ENCODE peak calls at places on chromosomes 7 and 10, in six cellular contexts. O, F, W, D, Z and T are unnamed samples.

GRCh38 chr7:73900286-73900685 is 39.3 kb downstream of the TMEM270 start:
- DNase-seq in F (no peak), D (no peak), Z (no peak), O (peak; percentile 60), W (no peak), T (no peak)

GRCh38 chr7:31986878-31987518 is 83.2 kb downstream of the PDE1C start:
- DNase-seq in Z (peak; percentile 65), O (no peak), D (no peak), W (no peak), F (no peak), T (no peak)

GRCh38 chr7:159139639-159140038 is 5.0 kb downstream of the VIPR2 start:
- DNase-seq in Z (no peak), D (no peak), W (no peak), F (no peak), O (no peak), T (no peak)

GRCh38 chr10:132293416-132294195 is 14.1 kb downstream of the STK32C start:
- DNase-seq in F (peak; percentile 66), Z (no peak), W (no peak), D (no peak), O (peak; percentile 39), T (no peak)

GRCh38 chr7:127478040-127478386 is 85.5 kb upstream of the ZNF800 start:
- DNase-seq in Z (peak; percentile 4), F (no peak), D (no peak), O (no peak), W (no peak), T (no peak)

GRCh38 chr7:19701471-19701870 is 7.4 kb downstream of the POLR1F start:
- DNase-seq in W (no peak), F (no peak), O (no peak), D (no peak), Z (no peak), T (no peak)

GRCh38 chr7:44050915-44051560 is 6.5 kb downstream of the DBNL start:
- DNase-seq in Z (no peak), D (no peak), F (no peak), W (no peak), O (no peak), T (no peak)

GRCh38 chr7:138886501-138886917 is 88.5 kb upstream of the ATP6V0A4 start:
- DNase-seq in O (no peak), Z (peak; percentile 88), W (peak; percentile 35), F (no peak), D (no peak), T (peak; percentile 70)

GRCh38 chr10:31977440-31978157 is 49.0 kb upstream of the ARHGAP12 start:
- DNase-seq in W (no peak), O (no peak), D (no peak), F (no peak), Z (peak; percentile 63), T (peak; percentile 29)

GRCh38 chr7:104956753-104957450 is 57.1 kb upstream of the KMT2E start:
- DNase-seq in O (no peak), W (no peak), D (no peak), Z (peak; percentile 84), F (no peak), T (peak; percentile 94)

GRCh38 chr7:112462236-112462635 is 12.0 kb downstream of the IFRD1 start:
- DNase-seq in O (no peak), Z (peak; percentile 49), D (no peak), F (no peak), W (peak; percentile 78), T (peak; percentile 45)

GRCh38 chr7:127252736-127253288 is at the start of gene GRM8:
- DNase-seq in D (peak; percentile 29), O (peak; percentile 59), W (peak; percentile 21), Z (peak; percentile 14), F (peak; percentile 71), T (peak; percentile 9)

GRCh38 chr7:73342645-73343044 is 14.7 kb downstream of the FKBP6 start:
- DNase-seq in Z (peak; percentile 8), D (no peak), O (no peak), W (peak; percentile 44), F (no peak), T (peak; percentile 68)

GRCh38 chr10:121428848-121429247 is 169.4 kb downstream of the FGFR2 start:
- DNase-seq in Z (no peak), D (no peak), F (no peak), O (no peak), W (no peak), T (no peak)

GRCh38 chr7:30932562-30932961 is 20.9 kb downstream of the AQP1 start:
- DNase-seq in W (peak; percentile 71), F (peak; percentile 38), O (no peak), D (peak; percentile 70), Z (no peak), T (no peak)

GRCh38 chr10:6746782-6747181 is 166.7 kb upstream of the PRKCQ start:
- DNase-seq in W (no peak), F (no peak), O (no peak), Z (no peak), D (no peak), T (no peak)

GRCh38 chr7:92131764-92132330 is 2.4 kb downstream of the CYP51A1 start:
- DNase-seq in D (no peak), W (no peak), O (no peak), F (no peak), Z (no peak), T (no peak)

GRCh38 chr7:117780832-117781231 is 92.4 kb downstream of the CTTNBP2 start:
- DNase-seq in F (no peak), D (no peak), O (no peak), Z (no peak), W (no peak), T (peak; percentile 31)

GRCh38 chr7:142445019-142445686 is 187.3 kb upstream of the PRSS58 start:
- DNase-seq in W (no peak), O (no peak), Z (peak; percentile 56), D (no peak), F (no peak), T (no peak)

GRCh38 chr7:116449441-116449840 is 50.1 kb upstream of the CAV2 start:
- DNase-seq in F (no peak), W (no peak), O (no peak), Z (no peak), D (no peak), T (no peak)

GRCh38 chr10:44398747-44399477 is 14.0 kb upstream of the CXCL12 start:
- DNase-seq in F (no peak), Z (no peak), W (no peak), D (no peak), O (peak; percentile 14), T (no peak)

GRCh38 chr10:91313761-91314520 is 93.5 kb downstream of the PCGF5 start:
- DNase-seq in O (no peak), D (no peak), W (no peak), F (no peak), Z (no peak), T (peak; percentile 48)

GRCh38 chr10:127925471-127926207 is 18.7 kb downstream of the PTPRE start:
- DNase-seq in W (no peak), O (no peak), Z (no peak), F (no peak), D (no peak), T (no peak)

GRCh38 chr7:2701832-2702593 is 14.0 kb downstream of the AMZ1 start:
- DNase-seq in F (peak; percentile 82), Z (no peak), W (peak; percentile 29), O (peak; percentile 75), D (no peak), T (no peak)

GRCh38 chr7:2699289-2699620 is 11.3 kb downstream of the AMZ1 start:
- DNase-seq in Z (no peak), O (no peak), W (no peak), F (no peak), D (no peak), T (no peak)

GRCh38 chr7:2701406-2701805 is 13.4 kb downstream of the AMZ1 start:
- DNase-seq in W (no peak), Z (no peak), D (no peak), F (no peak), O (no peak), T (no peak)

GRCh38 chr7:2700141-2700850 is 12.3 kb downstream of the AMZ1 start:
- DNase-seq in F (no peak), D (no peak), W (no peak), Z (no peak), O (no peak), T (no peak)

DNA sequence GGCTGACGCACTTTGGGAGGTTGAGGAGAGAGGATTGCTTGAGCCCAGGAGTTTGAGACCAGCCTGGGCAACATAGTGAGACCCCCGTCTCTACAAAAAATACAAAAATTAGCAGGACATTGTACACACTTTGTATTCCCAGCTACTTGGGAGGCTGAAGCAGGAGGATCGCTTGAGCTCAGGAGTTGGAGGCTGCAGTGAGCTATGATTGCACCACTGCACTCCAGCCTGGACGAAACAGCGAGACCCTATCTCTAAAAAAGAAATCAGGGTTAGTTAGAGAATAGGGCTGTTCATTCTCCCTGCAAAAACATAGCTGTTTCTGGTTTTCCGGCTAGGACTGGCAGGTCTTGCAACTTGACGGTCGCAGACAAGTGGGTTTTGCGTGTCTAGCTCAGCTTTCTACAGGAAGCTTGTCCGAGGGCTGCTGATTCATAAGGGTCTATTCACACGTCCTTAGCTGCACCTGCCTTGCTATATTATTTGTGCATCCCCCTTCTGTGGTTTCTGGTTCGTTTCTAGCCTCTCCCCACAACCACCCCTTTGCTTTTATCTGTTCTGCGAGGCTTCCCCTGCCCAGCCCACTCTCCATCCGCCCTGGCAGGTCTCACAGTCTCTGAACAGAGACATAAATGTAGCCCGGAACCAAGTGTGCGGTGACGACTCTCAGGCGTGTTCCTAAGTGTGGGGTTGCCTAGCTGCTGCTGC is 10.7 kb downstream of the AMZ1 start:
- DNase-seq in W (no peak), Z (peak; percentile 17), D (no peak), O (no peak), F (no peak), T (no peak)
- H3K4me3 ChIP-seq in W (no peak overlapping the region), Z (no peak overlapping the region), D (no peak overlapping the region), O (no peak overlapping the region), F (no peak overlapping the region), T (no peak overlapping the region)

GRCh38 chr7:52119537-52119936 is 802.9 kb upstream of the COBL start:
- DNase-seq in D (no peak), W (no peak), Z (no peak), O (no peak), F (no peak), T (no peak)
- H3K27ac ChIP-seq in D (no peak overlapping the region), W (no peak overlapping the region), Z (no peak overlapping the region), O (no peak overlapping the region), F (no peak overlapping the region), T (no peak overlapping the region)

DNA sequence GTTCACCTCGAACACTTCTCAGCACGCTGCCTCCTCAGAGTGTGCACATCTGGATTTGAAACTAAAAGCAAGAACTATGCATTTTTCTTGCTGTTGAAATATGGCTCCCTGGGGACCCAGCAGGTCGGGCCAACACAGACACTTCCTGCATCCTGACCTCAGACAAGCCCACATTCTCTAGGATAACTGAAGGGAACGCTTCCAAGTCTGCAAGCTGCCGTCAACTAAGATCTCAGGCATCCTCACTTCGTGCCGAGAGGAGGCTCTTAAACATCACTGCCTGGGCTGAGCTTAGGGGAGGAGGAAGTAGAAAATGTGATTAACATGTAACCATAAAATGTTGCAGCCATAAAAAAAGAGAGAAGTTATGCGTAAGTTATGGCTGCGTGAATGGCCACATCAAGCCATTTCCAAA is 65.5 kb downstream of the PYROXD2 start:
- DNase-seq in O (peak; percentile 72), F (no peak), W (peak; percentile 42), Z (peak; percentile 33), D (no peak), T (peak; percentile 97)
- H3K4me3 ChIP-seq in O (no peak overlapping the region), F (no peak overlapping the region), W (no peak overlapping the region), Z (no peak overlapping the region), D (no peak overlapping the region), T (no peak overlapping the region)

DNA sequence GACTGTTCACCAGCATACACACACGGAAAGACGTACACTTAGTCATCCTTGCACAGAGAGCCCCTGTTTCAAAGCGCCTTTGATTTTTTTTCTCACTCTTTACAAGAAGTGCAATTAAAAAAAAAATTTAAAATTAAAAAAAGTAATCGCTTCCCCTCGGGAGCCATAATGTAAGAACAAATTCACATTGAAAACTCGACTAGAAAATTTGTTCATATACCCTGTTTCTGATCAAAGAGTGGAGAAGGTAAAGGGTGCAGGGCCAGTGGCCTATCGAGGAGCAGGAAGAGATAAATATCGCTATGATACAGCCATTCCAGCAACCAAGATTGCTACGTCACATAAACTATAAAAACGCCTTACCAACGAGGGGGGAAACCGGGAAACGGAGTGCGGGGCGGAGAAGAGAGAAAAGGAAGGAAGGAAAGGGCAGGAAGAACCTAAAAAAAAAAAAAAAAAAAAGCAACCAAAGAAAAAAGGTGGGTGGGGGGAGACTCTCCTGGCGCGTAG is 5.0 kb upstream of the HOXA2 start:
- DNase-seq in W (no peak), O (no peak), Z (no peak), F (no peak), D (no peak), T (no peak)
- H3K27ac ChIP-seq in W (peak overlapping the region; percentile 66), O (peak overlapping the region; percentile 96), Z (no peak overlapping the region), F (no peak overlapping the region), D (no peak overlapping the region), T (no peak overlapping the region)